ENCODE peak calls at places on chromosomes 4 and X, in seven cellular contexts. F, V, A, N, H, E and X are unnamed samples.

GRCh38 chr4:183738081-183738673 is 79.1 kb downstream of the TRAPPC11 start:
- DNase-seq in H (no peak), E (no peak), N (no peak), V (no peak), F (no peak), A (no peak), X (no peak)

GRCh38 chrX:100994352-100995281 is 25.1 kb downstream of the ARL13A start:
- DNase-seq in A (no peak), V (no peak), N (no peak), E (peak; percentile 72), H (peak; percentile 36), F (no peak), X (peak; percentile 24)

GRCh38 chr4:3041192-3042142 is 32.9 kb downstream of the HTT-AS start:
- DNase-seq in F (no peak), N (peak; percentile 78), A (no peak), E (peak; percentile 55), H (no peak), V (peak; percentile 79), X (peak; percentile 71)

GRCh38 chr4:121778991-121779628 is 14.1 kb upstream of the SMIM43 start:
- DNase-seq in A (no peak), V (no peak), H (no peak), F (no peak), E (no peak), N (no peak), X (no peak)

GRCh38 chrX:16971694-16972093 is 25.2 kb downstream of the REPS2 start:
- DNase-seq in F (no peak), A (no peak), H (no peak), N (no peak), V (no peak), E (no peak), X (no peak)

GRCh38 chr4:8316251-8316771 is 46.8 kb downstream of the HTRA3 start:
- DNase-seq in V (no peak), H (no peak), F (no peak), A (peak; percentile 17), E (no peak), N (peak; percentile 54), X (no peak)

GRCh38 chrX:153519569-153520285 is 2.3 kb downstream of the ATP2B3 start:
- DNase-seq in H (no peak), V (no peak), N (no peak), F (no peak), E (no peak), A (no peak), X (no peak)

GRCh38 chr4:41185614-41186609 is 28.4 kb downstream of the APBB2 start:
- DNase-seq in E (no peak), F (no peak), A (no peak), N (no peak), H (no peak), V (no peak), X (no peak)

GRCh38 chr4:79030973-79031372 is 91.7 kb upstream of the PAQR3 start:
- DNase-seq in H (no peak), N (no peak), A (no peak), F (no peak), V (no peak), E (no peak), X (no peak)

GRCh38 chr4:21320034-21320433 is 619.8 kb downstream of the PACRGL start:
- DNase-seq in E (no peak), N (no peak), A (no peak), H (no peak), V (no peak), F (no peak), X (no peak)

GRCh38 chr4:929970-930625 is 2.0 kb downstream of the GAK start:
- DNase-seq in V (no peak), E (peak; percentile 50), A (no peak), H (no peak), N (no peak), F (no peak), X (no peak)

GRCh38 chrX:150828785-150829184 is 69.7 kb downstream of the CD99L2 start:
- DNase-seq in A (no peak), V (no peak), E (no peak), N (no peak), H (no peak), F (no peak), X (no peak)
- H3K4me1 ChIP-seq in A (no peaks in the 10 kb centered on the region), V (no peaks in the 10 kb centered on the region), E (no peaks in the 10 kb centered on the region), N (no peaks in the 10 kb centered on the region), H (no peaks in the 10 kb centered on the region), F (no peaks in the 10 kb centered on the region), X (no peaks in the 10 kb centered on the region)

GRCh38 chrX:71366674-71367256 is 608 bp downstream of the TAF1 start:
- DNase-seq in V (no peak), E (no peak), N (no peak), A (peak; percentile 21), F (no peak), H (peak; percentile 22), X (peak; percentile 14)
- TF ChIP-seq POLR2A in V (no peak), E (no peak), N (no peak), A (no peak), F (no peak), H (peak; percentile 62), X (no peak)

GRCh38 chrX:22057667-22058066 is 25.5 kb downstream of the PHEX start:
- DNase-seq in E (no peak), A (no peak), F (no peak), H (no peak), N (no peak), V (no peak), X (no peak)
- H3K4me1 ChIP-seq in E (no peaks in the 10 kb centered on the region), A (no peaks in the 10 kb centered on the region), F (no peaks in the 10 kb centered on the region), H (no peaks in the 10 kb centered on the region), N (no peaks in the 10 kb centered on the region), V (no peaks in the 10 kb centered on the region), X (no peaks in the 10 kb centered on the region)

GRCh38 chr4:99349338-99349737 is 3.2 kb downstream of the ADH1C start:
- DNase-seq in F (no peak), A (no peak), H (no peak), E (no peak), V (no peak), N (no peak), X (no peak)

GRCh38 chr4:99351487-99351886 is 1.1 kb downstream of the ADH1C start:
- DNase-seq in V (no peak), H (no peak), A (no peak), E (no peak), N (no peak), F (no peak), X (no peak)

GRCh38 chr4:99356992-99357391 is 4.4 kb upstream of the ADH1C start:
- DNase-seq in A (no peak), H (no peak), V (no peak), E (no peak), N (no peak), F (no peak), X (no peak)

GRCh38 chr4:99352602-99353580 is at the start of gene ADH1C:
- DNase-seq in A (no peak), F (no peak), H (no peak), N (no peak), V (no peak), E (no peak), X (no peak)
- TF ChIP-seq POLR2A in A (no peak), F (no peak), H (no peak), N (no peak), V (no peak), E (no peak), X (no peak)

DNA sequence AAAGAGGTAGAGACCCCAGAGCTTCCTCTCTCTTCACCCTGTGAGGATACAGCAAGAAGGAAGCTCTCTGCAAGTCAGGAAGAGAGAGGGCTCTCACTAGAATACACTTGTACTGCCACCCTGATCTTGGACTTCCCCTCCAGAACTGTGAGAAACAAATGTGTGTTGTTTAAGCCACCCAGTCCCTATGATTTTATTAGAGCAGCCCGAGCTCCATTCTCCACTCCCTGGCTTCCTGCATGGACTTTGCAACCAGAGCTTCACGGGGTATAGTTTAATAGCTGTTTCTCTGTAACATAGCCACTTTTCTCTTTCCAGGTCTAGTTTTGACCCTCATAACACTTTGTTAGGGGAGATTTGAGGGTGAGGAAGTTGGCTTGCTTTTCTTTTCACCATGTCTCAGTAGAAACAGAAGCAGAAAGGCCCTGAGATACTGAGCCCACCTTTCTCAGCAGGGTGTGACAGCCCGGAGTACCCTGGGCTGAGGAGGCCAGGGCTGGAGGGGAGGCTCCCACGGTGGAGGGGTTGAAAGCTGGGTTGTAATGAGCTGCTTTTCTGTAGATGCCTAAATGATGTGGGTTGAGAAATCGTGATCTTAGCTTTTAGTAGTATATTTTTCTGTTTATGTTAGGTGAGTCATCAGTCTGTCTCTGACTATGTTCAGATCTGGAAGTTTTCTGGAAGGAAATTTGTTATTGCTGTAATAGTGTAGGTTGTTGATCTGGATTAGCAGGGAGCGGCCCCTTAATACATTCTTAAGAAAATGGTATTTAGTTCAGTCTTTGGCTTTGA is 118.6 kb downstream of the PTTG2 start:
- DNase-seq in H (no peak), V (no peak), E (peak; percentile 65), A (no peak), N (no peak), F (no peak), X (no peak)
- H3K4me1 ChIP-seq in H (no peaks in the 10 kb centered on the region), V (peaks cover 23% of the 10 kb centered on the region), E (peaks cover 93% of the 10 kb centered on the region), A (peaks cover 26% of the 10 kb centered on the region), N (peaks cover 32% of the 10 kb centered on the region), F (peaks cover 47% of the 10 kb centered on the region), X (peaks cover 30% of the 10 kb centered on the region)

GRCh38 chrX:319579-320125 is 1.1 kb upstream of the GTPBP6 start:
- DNase-seq in F (no peak), H (no peak), E (no peak), N (peak; percentile 82), V (peak; percentile 68), A (peak; percentile 40), X (no peak)

GRCh38 chrX:320126-320783 is 1.7 kb upstream of the GTPBP6 start:
- DNase-seq in A (peak; percentile 25), N (peak; percentile 74), H (no peak), E (no peak), F (no peak), V (peak; percentile 65), X (no peak)

GRCh38 chrX:317424-318067 is 1.1 kb downstream of the GTPBP6 start:
- DNase-seq in V (no peak), E (no peak), N (no peak), F (no peak), A (no peak), H (peak; percentile 88), X (no peak)

GRCh38 chrX:318068-318738 is 393 bp downstream of the GTPBP6 start:
- DNase-seq in E (peak; percentile 98), F (no peak), A (peak; percentile 96), V (peak; percentile 97), N (peak; percentile 100), H (peak; percentile 69), X (peak; percentile 100)

DNA sequence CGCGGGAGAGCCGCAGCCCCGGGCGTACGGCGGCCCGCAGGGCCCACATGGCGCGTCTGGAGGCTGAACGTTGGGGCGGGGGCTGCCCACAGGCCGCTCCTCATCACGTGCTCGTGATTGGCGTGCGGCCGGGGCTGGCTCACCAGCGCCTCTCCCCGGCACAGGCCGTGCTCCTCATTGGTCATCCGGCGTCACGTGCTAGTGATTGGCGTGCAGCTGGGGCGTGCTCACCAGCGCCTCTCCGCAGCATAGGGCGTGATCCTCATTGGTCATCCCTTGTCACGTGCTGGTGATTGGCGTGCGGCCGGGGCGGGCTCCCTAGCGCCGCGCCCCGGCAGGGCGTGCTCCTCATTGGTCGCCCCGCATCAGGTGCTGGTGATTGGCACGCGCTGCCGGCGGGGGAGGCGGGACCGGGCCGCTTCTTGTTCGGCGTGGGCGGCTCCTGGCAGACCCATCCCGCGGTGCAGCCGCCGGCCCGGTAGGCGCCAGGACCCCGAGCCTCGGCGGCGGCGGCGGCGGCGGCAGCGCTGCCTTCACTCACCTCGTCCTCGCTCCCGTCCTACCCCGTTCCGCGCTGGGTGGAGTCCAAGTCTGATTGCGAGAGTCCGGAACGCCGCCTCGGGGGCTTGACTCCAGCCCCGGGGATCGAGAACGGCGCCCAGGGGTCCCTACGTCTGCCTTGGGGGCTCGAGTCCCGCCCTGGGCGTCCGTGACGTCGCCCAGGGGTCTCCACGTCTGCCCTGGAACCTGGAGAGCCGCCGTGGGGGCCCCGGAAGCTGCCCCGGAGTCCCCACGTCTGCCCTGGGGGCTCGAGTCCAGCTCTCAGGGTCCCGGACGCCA is at the start of gene GTPBP6:
- DNase-seq in F (no peak), N (peak; percentile 100), E (peak; percentile 98), V (peak; percentile 100), A (peak; percentile 100), H (peak; percentile 82), X (peak; percentile 100)
- TF ChIP-seq POLR2A in F (no peak), N (no peak), E (peak; percentile 39), V (peak; percentile 49), A (peak; percentile 80), H (peak; percentile 67), X (peak; percentile 82)